ENCODE peak calls at places on chromosome 2, in seven cellular contexts. S is tibial nerve, L is heart left ventricle, V is RWPE2, N is neuronal stem cell, F is uterus, M is A549. Q is an unnamed sample.
A peak's percentile ranks its signal among the peaks of the same experiment; 100 is the strongest.

GRCh38 chr2:36672199-36672598 is 24.3 kb upstream of the VIT start:
- DNase-seq in L (no peak), M (peak; percentile 69), F (no peak), N (peak; percentile 8), V (no peak), S (no peak), Q (no peak)

GRCh38 chr2:227460079-227460485 is 11.9 kb upstream of the AGFG1 start:
- DNase-seq in M (no peak), N (no peak), F (no peak), L (no peak), V (no peak), S (no peak), Q (no peak)

GRCh38 chr2:188291617-188292445 is at the start of gene GULP1:
- DNase-seq in L (peak; percentile 80), M (peak; percentile 82), S (peak; percentile 53), N (peak; percentile 83), V (peak; percentile 66), F (peak; percentile 80), Q (peak; percentile 79)

GRCh38 chr2:223084873-223085272 is 32.9 kb downstream of the KCNE4 start:
- DNase-seq in F (no peak), V (no peak), L (peak; percentile 36), N (no peak), S (no peak), M (no peak), Q (no peak)

GRCh38 chr2:2296400-2296799 is 34.7 kb downstream of the MYT1L start:
- DNase-seq in N (no peak), F (no peak), L (no peak), V (no peak), S (no peak), M (no peak), Q (no peak)

GRCh38 chr2:61510674-61511671 is 27.2 kb downstream of the XPO1 start:
- DNase-seq in V (no peak), N (no peak), M (no peak), S (no peak), F (no peak), L (no peak), Q (no peak)

GRCh38 chr2:128499367-128500135 is 180.9 kb upstream of the HS6ST1 start:
- DNase-seq in L (no peak), N (no peak), M (no peak), S (no peak), V (no peak), F (no peak), Q (no peak)

GRCh38 chr2:25824718-25825117 is 53.6 kb downstream of the ASXL2 start:
- DNase-seq in V (no peak), F (no peak), S (no peak), N (no peak), M (no peak), L (no peak), Q (no peak)

GRCh38 chr2:42095923-42096408 is 48.1 kb downstream of the PKDCC start:
- DNase-seq in M (peak; percentile 84), S (peak; percentile 72), V (no peak), N (peak; percentile 56), L (peak; percentile 59), F (peak; percentile 61), Q (peak; percentile 85)

GRCh38 chr2:6214471-6214870 is 522.3 kb downstream of the SOX11 start:
- DNase-seq in M (peak; percentile 17), F (no peak), N (no peak), V (no peak), S (no peak), L (no peak), Q (no peak)

GRCh38 chr2:166900700-166901099 is 12.4 kb downstream of the XIRP2 start:
- DNase-seq in L (no peak), M (peak; percentile 11), V (no peak), N (peak; percentile 6), F (no peak), S (no peak), Q (no peak)

GRCh38 chr2:120237491-120237902 is 14.3 kb upstream of the TMEM185B start:
- DNase-seq in F (no peak), N (no peak), V (no peak), M (peak; percentile 70), L (no peak), S (no peak), Q (no peak)

DNA sequence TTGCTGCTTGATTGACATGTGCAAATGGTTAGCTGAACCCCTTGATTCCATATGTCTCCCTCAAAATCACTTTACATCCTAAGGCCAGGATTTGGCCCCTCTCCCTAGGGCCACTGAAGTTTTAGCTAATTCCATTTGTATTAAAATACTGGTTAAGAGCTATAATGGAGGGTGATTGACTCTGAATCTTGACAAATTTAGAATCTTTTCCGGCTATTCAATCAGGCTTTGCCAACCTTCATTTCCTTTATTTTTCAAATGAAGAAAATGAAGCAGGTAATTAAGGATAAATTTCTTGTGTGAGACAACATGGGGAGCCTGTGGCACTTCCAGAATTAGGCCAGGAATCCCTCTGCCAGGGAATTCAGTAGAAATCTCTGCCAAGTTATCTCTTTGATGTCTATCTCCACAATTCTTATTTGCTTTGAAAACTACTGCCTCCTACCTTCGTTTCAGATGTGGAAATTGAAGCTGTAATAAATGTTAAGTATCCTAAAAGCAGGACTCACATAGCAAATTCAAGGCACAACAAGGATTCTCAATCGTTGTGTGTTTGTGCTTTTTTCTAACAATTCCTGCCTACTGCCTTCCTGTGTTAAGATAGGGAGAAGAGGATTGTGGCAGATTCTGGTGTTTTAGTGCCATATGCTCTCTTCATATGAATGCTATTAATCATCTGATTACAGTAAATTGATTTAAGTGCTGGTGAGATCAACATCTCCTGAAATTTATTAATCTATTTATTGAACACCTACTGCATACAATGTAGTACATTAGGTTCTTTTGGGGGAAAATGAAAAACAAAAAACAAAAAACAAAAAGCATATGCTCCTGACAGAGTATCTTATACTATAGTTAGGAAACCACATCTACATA is 47.8 kb upstream of the MAP4K3 start:
- DNase-seq in M (no peak), V (no peak), S (no peak), F (no peak), L (no peak), N (no peak), Q (no peak)
- H3K27ac ChIP-seq in M (peak overlapping the region; percentile 6), V (no peak overlapping the region), S (no peak overlapping the region), F (no peak overlapping the region), L (no peak overlapping the region), N (no peak overlapping the region), Q (no peak overlapping the region)

GRCh38 chr2:239241431-239241830 is 159.4 kb downstream of the HDAC4 start:
- DNase-seq in M (no peak), N (no peak), F (no peak), S (no peak), V (no peak), L (no peak), Q (no peak)

GRCh38 chr2:239238839-239239606 is 161.8 kb downstream of the HDAC4 start:
- DNase-seq in V (no peak), S (no peak), F (no peak), N (no peak), L (peak; percentile 60), M (no peak), Q (no peak)

GRCh38 chr2:239239607-239240479 is 161.0 kb downstream of the HDAC4 start:
- DNase-seq in L (peak; percentile 54), N (no peak), S (no peak), M (no peak), F (peak; percentile 20), V (no peak), Q (peak; percentile 57)

GRCh38 chr2:239238381-239238780 is 162.4 kb downstream of the HDAC4 start:
- DNase-seq in V (no peak), M (no peak), S (no peak), L (peak; percentile 19), N (no peak), F (no peak), Q (no peak)

DNA sequence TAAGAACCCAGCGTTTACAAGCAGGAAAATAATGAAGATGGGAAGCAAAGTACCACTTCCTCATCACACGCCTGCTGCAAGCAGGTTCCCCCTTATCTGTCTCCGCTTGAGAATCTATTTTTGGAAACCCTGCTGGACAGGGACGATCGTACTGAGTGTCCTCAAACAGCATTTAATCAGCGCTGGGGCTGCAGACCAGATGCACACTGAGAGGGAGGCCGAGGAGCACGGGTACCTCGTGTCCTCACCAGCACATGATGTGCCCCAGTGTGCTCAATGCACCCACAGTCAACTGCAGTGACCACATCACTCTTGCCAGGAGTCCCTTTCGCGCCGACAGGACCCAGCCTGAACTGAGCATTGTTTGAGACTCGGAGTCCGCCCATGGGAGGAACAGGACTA is 160.3 kb downstream of the HDAC4 start:
- DNase-seq in L (peak; percentile 76), N (no peak), F (peak; percentile 22), V (no peak), S (no peak), M (no peak), Q (no peak)
- H3K4me3 ChIP-seq in L (peak overlapping the region; percentile 18), N (no peak overlapping the region), F (no peak overlapping the region), V (no peak overlapping the region), S (no peak overlapping the region), M (no peak overlapping the region), Q (no peak overlapping the region)

GRCh38 chr2:31581124-31581795 is 522 bp upstream of the SRD5A2 start:
- DNase-seq in F (no peak), M (no peak), S (no peak), N (no peak), L (no peak), V (no peak), Q (no peak)

GRCh38 chr2:31578316-31578715 is 2.4 kb downstream of the SRD5A2 start:
- DNase-seq in V (no peak), M (no peak), N (no peak), L (no peak), F (no peak), S (no peak), Q (no peak)

GRCh38 chr2:31579996-31580320 is 780 bp downstream of the SRD5A2 start:
- DNase-seq in F (no peak), N (no peak), S (no peak), M (no peak), V (no peak), L (no peak), Q (no peak)

GRCh38 chr2:31577143-31577542 is 3.6 kb downstream of the SRD5A2 start:
- DNase-seq in L (no peak), M (no peak), N (no peak), S (no peak), F (no peak), V (no peak), Q (no peak)

GRCh38 chr2:31580321-31581117 is at the start of gene SRD5A2:
- DNase-seq in M (peak; percentile 14), L (no peak), F (no peak), N (peak; percentile 14), S (no peak), V (no peak), Q (no peak)
- H3K27ac ChIP-seq in M (no peak within 1 kb of the TSS), L (no peak within 1 kb of the TSS), F (no peak within 1 kb of the TSS), N (no peak within 1 kb of the TSS), S (no peak within 1 kb of the TSS), V (no peak within 1 kb of the TSS), Q (no peak within 1 kb of the TSS)

GRCh38 chr2:174842496-174842895 is 78.2 kb upstream of the CHRNA1 start:
- DNase-seq in L (no peak), V (no peak), N (no peak), F (no peak), M (no peak), S (no peak), Q (no peak)

GRCh38 chr2:174841931-174842330 is 77.7 kb upstream of the CHRNA1 start:
- DNase-seq in N (no peak), F (no peak), V (no peak), M (no peak), S (no peak), L (no peak), Q (no peak)

GRCh38 chr2:174844295-174844708 is 80.0 kb upstream of the CHRNA1 start:
- DNase-seq in S (no peak), N (no peak), F (no peak), M (no peak), V (no peak), L (no peak), Q (no peak)

GRCh38 chr2:174846218-174846617 is 81.9 kb upstream of the CHRNA1 start:
- DNase-seq in V (no peak), F (no peak), L (no peak), M (no peak), N (no peak), S (no peak), Q (no peak)

GRCh38 chr2:174846941-174847938 is 83.0 kb upstream of the CHRNA1 start:
- DNase-seq in N (no peak), M (peak; percentile 20), S (no peak), L (peak; percentile 27), V (no peak), F (no peak), Q (no peak)
- H3K4me3 ChIP-seq in N (peak overlapping the region; percentile 21), M (no peak overlapping the region), S (peak overlapping the region; percentile 36), L (peak overlapping the region; percentile 40), V (no peak overlapping the region), F (peak overlapping the region; percentile 30), Q (no peak overlapping the region)